ENCODE peak calls at places on chromosome 5, in four cellular contexts. A is astrocyte of the spinal cord, M is AG04450, U is colonic mucosa. G is an unnamed sample.

GRCh38 chr5:146338774-146339714 is at the start of gene POU4F3:
- DNase-seq in A (no peak), M (no peak), U (no peak), G (no peak)

GRCh38 chr5:115351356-115352195 is 55.1 kb upstream of the CCDC112 start:
- DNase-seq in A (peak; percentile 72), M (peak; percentile 13), U (no peak), G (no peak)

GRCh38 chr5:173926359-173926758 is 38.2 kb downstream of the CPEB4 start:
- DNase-seq in A (peak; percentile 45), M (no peak), U (no peak), G (no peak)

GRCh38 chr5:32193591-32193990 is 19.5 kb upstream of the GOLPH3 start:
- DNase-seq in A (peak; percentile 91), M (no peak), U (peak; percentile 91), G (no peak)

GRCh38 chr5:143008809-143009521 is 238.8 kb downstream of the ARHGAP26 start:
- DNase-seq in A (peak; percentile 95), M (peak; percentile 87), U (no peak), G (no peak)

GRCh38 chr5:142474426-142474825 is 149.6 kb upstream of the SPRY4 start:
- DNase-seq in A (peak; percentile 71), M (no peak), U (no peak), G (no peak)

GRCh38 chr5:170818222-170818621 is 34.7 kb downstream of the GABRP start:
- DNase-seq in A (peak; percentile 4), M (no peak), U (no peak), G (no peak)

GRCh38 chr5:151219789-151220188 is 4.1 kb downstream of the CCDC69 start:
- DNase-seq in A (no peak), M (no peak), U (no peak), G (no peak)

GRCh38 chr5:135723451-135723850 is 111.0 kb upstream of the SLC25A48 start:
- DNase-seq in A (no peak), M (no peak), U (no peak), G (no peak)

GRCh38 chr5:78538240-78538850 is 110.2 kb downstream of the LHFPL2 start:
- DNase-seq in A (no peak), M (no peak), U (no peak), G (no peak)

GRCh38 chr5:89769975-89770374 is 639.6 kb downstream of the CETN3 start:
- DNase-seq in A (peak; percentile 75), M (peak; percentile 2), U (no peak), G (no peak)

GRCh38 chr5:39518516-39518915 is 93.7 kb upstream of the DAB2 start:
- DNase-seq in A (peak; percentile 94), M (peak; percentile 68), U (no peak), G (no peak)

GRCh38 chr5:57246426-57246825 is 72.6 kb downstream of the GPBP1 start:
- DNase-seq in A (no peak), M (no peak), U (no peak), G (no peak)

GRCh38 chr5:135251099-135251498 is 147.9 kb downstream of the MACROH2A1 start:
- DNase-seq in A (no peak), M (no peak), U (no peak), G (peak; percentile 54)

GRCh38 chr5:95664204-95664786 is 17.7 kb downstream of the RFESD start:
- DNase-seq in A (peak; percentile 69), M (no peak), U (peak; percentile 38), G (no peak)

GRCh38 chr5:52024363-52024762 is 641.1 kb downstream of the ISL1 start:
- DNase-seq in A (no peak), M (no peak), U (no peak), G (no peak)

GRCh38 chr5:179378441-179379271 is 33.4 kb upstream of the ADAMTS2 start:
- DNase-seq in A (peak; percentile 22), M (peak; percentile 15), U (no peak), G (peak; percentile 48)

GRCh38 chr5:76938177-76938576 is 14.7 kb upstream of the CRHBP start:
- DNase-seq in A (no peak), M (no peak), U (no peak), G (no peak)

GRCh38 chr5:132054031-132054696 is 6.3 kb upstream of the IL3 start:
- DNase-seq in A (no peak), M (no peak), U (no peak), G (peak; percentile 67)

GRCh38 chr5:179803651-179804598 is 2.7 kb downstream of the MGAT4B start:
- DNase-seq in A (no peak), M (no peak), U (peak; percentile 33), G (no peak)

GRCh38 chr5:93604119-93604963 is 21.3 kb downstream of the NR2F1 start:
- DNase-seq in A (peak; percentile 76), M (no peak), U (no peak), G (no peak)

GRCh38 chr5:867300-867699 is 16.5 kb upstream of the ZDHHC11 start:
- DNase-seq in A (no peak), M (no peak), U (no peak), G (no peak)
- TF ChIP-seq CTCF in A (no peak), M (no peak), U (no peak), G (no peak)

DNA sequence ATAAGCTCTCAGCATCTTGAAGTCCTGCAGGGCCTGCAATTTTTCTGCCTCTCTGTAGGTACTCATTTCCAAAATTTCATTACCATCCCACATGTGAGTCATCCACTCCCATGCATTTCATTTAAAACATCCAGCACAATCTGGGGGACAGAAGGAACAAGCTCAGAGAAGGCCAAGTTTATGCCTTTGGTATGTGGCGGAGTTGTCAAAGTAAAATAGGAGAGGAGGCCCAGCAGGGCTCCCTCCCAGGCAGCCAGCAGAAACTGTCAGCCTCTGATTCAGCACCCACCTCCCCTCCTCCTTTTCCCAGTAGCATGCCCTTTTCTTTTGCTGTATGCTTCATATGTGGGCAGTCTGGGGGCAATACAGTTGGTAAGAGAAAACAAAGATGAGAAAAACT is 126.4 kb upstream of the ZNF366 start:
- DNase-seq in A (peak; percentile 76), M (no peak), U (no peak), G (no peak)
- TF ChIP-seq CTCF in A (no peak), M (no peak), U (no peak), G (no peak)

GRCh38 chr5:157431544-157432200 is 28.3 kb upstream of the NIPAL4 start:
- DNase-seq in A (peak; percentile 71), M (peak; percentile 24), U (peak; percentile 36), G (no peak)
- TF ChIP-seq CTCF in A (peak; percentile 45), M (peak; percentile 57), U (peak; percentile 32), G (peak; percentile 66)

DNA sequence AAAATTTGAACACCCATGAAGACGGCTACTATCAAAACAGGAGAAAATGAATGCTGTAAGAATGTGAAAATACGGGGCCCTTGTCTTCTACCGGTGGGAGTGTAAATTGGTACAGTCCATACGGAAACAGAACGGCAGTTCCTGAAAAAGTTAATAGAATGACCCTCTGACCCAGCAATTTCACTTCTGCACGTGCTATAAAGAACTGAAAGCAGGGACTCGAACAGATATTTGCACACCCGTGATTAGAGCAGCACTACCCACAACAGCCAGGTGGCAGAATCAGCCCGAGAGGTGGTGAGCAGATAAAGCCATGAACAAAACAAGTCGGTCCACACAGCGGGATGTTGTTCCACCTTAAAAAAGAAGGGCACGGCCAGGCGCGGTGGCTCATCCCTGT is 22.6 kb upstream of the SLC12A7 start:
- DNase-seq in A (no peak), M (no peak), U (no peak), G (no peak)
- TF ChIP-seq CTCF in A (no peak), M (no peak), U (peak; percentile 14), G (no peak)

GRCh38 chr5:55919625-55920024 is 68.5 kb downstream of the IL31RA start:
- DNase-seq in A (no peak), M (no peak), U (peak; percentile 7), G (no peak)

GRCh38 chr5:55916986-55917385 is 65.8 kb downstream of the IL31RA start:
- DNase-seq in A (no peak), M (no peak), U (peak; percentile 1), G (no peak)

GRCh38 chr5:55917402-55918096 is 66.4 kb downstream of the IL31RA start:
- DNase-seq in A (no peak), M (no peak), U (peak; percentile 2), G (no peak)

GRCh38 chr5:55920784-55921183 is 69.6 kb downstream of the IL31RA start:
- DNase-seq in A (no peak), M (no peak), U (peak; percentile 5), G (no peak)

GRCh38 chr5:55918097-55919035 is 67.2 kb downstream of the IL31RA start:
- DNase-seq in A (no peak), M (no peak), U (peak; percentile 12), G (no peak)
- TF ChIP-seq CTCF in A (no peak), M (no peak), U (no peak), G (no peak)

DNA sequence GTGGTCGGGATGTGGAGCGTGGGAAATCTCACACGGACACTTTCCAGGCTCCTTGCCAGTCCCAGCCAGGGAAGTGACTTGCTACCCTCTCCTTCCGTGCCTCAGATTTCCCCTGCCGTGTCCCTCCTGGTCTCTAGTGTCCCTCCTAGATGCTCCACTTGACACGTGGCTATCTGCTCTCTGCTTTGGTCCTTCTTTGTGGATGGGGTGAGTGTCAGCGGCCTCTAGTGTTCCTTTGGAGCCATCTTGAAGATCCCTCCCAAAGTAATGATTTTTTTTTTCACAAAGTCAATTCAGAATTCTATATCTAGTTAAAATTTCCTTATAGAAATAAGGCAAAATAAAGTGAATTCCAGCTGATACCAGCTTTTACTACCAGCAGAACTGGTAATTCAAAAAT is 117.7 kb downstream of the MRPL36 start:
- DNase-seq in A (no peak), M (no peak), U (no peak), G (no peak)
- TF ChIP-seq CTCF in A (no peak), M (no peak), U (no peak), G (no peak)

GRCh38 chr5:6875376-6875775 is 162.1 kb downstream of the TENT4A start:
- DNase-seq in A (no peak), M (no peak), U (no peak), G (peak; percentile 36)
- TF ChIP-seq CTCF in A (no peak), M (no peak), U (no peak), G (no peak)

DNA sequence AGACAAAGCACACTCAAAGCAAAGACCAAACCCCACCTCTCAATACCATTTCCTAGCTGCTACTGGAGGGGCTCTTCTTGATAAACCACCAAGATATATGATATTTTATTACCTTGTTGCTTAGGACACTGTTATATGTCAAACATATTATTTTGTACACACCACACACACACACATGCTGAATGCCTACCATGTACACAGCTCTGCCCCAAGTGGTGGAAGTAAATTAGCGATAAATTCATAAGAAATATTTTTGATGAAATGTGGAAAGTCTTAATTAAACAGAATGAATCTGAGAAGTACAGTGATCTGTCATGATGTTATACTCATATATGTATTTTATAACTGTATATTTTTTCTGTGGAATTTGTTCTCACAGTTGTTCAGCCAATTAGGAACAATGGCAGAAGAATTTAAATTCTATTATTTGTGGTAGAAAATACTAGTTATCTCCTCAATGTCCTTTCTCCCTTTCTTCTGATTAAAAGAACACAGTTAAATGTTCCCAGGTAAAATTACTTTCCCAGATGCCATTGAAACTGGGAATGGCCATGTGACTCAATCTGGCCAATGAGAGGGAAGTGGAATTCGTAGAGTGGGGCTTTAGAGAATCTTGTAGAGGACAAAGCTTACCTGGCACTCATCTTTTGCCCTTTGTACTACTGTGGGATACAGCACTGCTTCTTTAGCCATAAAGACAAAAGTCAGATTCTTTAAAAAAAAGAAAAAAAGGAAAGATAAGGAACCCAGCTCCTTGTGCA is 156.5 kb downstream of the SNCAIP start:
- DNase-seq in A (no peak), M (no peak), U (no peak), G (no peak)
- TF ChIP-seq CTCF in A (peak; percentile 7), M (peak; percentile 24), U (no peak), G (peak; percentile 12)